ENCODE peak calls at places on chromosomes 3 and 15, in ten cellular contexts. O is uterus, J is A549, Z is heart left ventricle, D is transverse colon, V is K562, C is tibial nerve, E is sigmoid colon, G is breast epithelium, X is adrenal gland. P is an unnamed sample.

GRCh38 chr3:30496496-30496966 is 109.9 kb upstream of the TGFBR2 start:
- DNase-seq in O (peak; percentile 37), J (no peak), Z (no peak), D (peak; percentile 24), V (no peak), C (peak; percentile 49), E (peak; percentile 92), G (no peak), X (no peak), P (no peak)

GRCh38 chr3:12198301-12198700 is 39.6 kb upstream of the TIMP4 start:
- DNase-seq in O (no peak), J (no peak), Z (no peak), D (no peak), V (no peak), C (no peak), E (no peak), G (no peak), X (no peak), P (no peak)

GRCh38 chr3:18649666-18650363 is 224.7 kb upstream of the SATB1 start:
- DNase-seq in O (no peak), J (no peak), Z (no peak), D (no peak), V (no peak), C (no peak), E (no peak), G (no peak), X (no peak), P (no peak)

GRCh38 chr3:197478746-197479668 is 76.8 kb downstream of the BDH1 start:
- DNase-seq in O (no peak), J (no peak), Z (no peak), D (no peak), V (no peak), C (no peak), E (no peak), G (peak; percentile 50), X (no peak), P (no peak)

GRCh38 chr3:80355144-80355543 is 587.3 kb upstream of the ROBO1 start:
- DNase-seq in O (no peak), J (no peak), Z (no peak), D (no peak), V (no peak), C (no peak), E (no peak), G (no peak), X (no peak), P (no peak)

GRCh38 chr15:93274276-93274675 is 185.3 kb upstream of the RGMA start:
- DNase-seq in O (no peak), J (no peak), Z (no peak), D (no peak), V (no peak), C (no peak), E (no peak), G (no peak), X (no peak), P (no peak)

GRCh38 chr3:4270726-4271125 is 32.4 kb upstream of the SETMAR start:
- DNase-seq in O (no peak), J (no peak), Z (no peak), D (no peak), V (no peak), C (no peak), E (no peak), G (no peak), X (no peak), P (no peak)

GRCh38 chr15:85582719-85583089 is 202.3 kb downstream of the AKAP13 start:
- DNase-seq in O (peak; percentile 55), J (no peak), Z (peak; percentile 75), D (peak; percentile 75), V (peak; percentile 53), C (no peak), E (peak; percentile 77), G (peak; percentile 35), X (peak; percentile 53), P (no peak)

GRCh38 chr3:81718311-81718710 is 43.1 kb downstream of the GBE1 start:
- DNase-seq in O (no peak), J (no peak), Z (no peak), D (no peak), V (no peak), C (no peak), E (no peak), G (no peak), X (no peak), P (no peak)

GRCh38 chr15:75067123-75067854 is 43.9 kb downstream of the PPCDC start:
- DNase-seq in O (no peak), J (no peak), Z (no peak), D (no peak), V (peak; percentile 80), C (no peak), E (no peak), G (no peak), X (peak; percentile 14), P (no peak)

DNA sequence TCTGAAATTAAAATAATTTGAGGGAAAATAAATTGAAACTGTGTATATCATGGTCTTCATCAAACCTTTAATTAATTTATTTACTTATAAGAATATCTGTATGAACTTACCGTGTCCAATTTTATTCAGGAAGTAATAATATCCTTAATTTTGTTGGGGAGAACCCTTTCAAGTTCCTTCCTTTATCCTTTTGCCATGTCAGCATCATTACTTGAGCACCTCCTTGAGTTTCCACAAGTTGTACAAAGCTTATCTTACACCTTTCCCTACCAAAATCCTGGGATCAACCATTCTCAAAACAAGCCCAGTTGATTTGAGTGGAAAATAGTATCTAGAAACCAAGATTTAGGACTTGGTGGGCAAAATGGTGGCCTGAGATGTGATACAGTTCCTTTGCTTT is 37.3 kb downstream of the PLSCR2 start:
- DNase-seq in O (no peak), J (no peak), Z (no peak), D (no peak), V (no peak), C (no peak), E (no peak), G (no peak), X (no peak), P (no peak)
- TF ChIP-seq CTCF in O (no peak), J (no peak), Z (no peak), D (no peak), V (no peak), C (no peak), E (no peak), G (no peak), X (no peak), P (no peak)

GRCh38 chr3:73529280-73530029 is 95.3 kb downstream of the PDZRN3 start:
- DNase-seq in O (no peak), J (no peak), Z (no peak), D (no peak), V (no peak), C (no peak), E (no peak), G (no peak), X (no peak), P (no peak)

GRCh38 chr3:73523661-73524060 is 101.1 kb downstream of the PDZRN3 start:
- DNase-seq in O (no peak), J (no peak), Z (no peak), D (no peak), V (no peak), C (no peak), E (no peak), G (no peak), X (no peak), P (no peak)

GRCh38 chr3:73521936-73522335 is 102.8 kb downstream of the PDZRN3 start:
- DNase-seq in O (no peak), J (no peak), Z (no peak), D (peak; percentile 71), V (no peak), C (no peak), E (no peak), G (no peak), X (no peak), P (no peak)

GRCh38 chr3:73530030-73530411 is 94.7 kb downstream of the PDZRN3 start:
- DNase-seq in O (no peak), J (no peak), Z (no peak), D (no peak), V (no peak), C (no peak), E (no peak), G (no peak), X (no peak), P (no peak)

GRCh38 chr3:73525591-73525990 is 99.2 kb downstream of the PDZRN3 start:
- DNase-seq in O (no peak), J (no peak), Z (no peak), D (no peak), V (no peak), C (no peak), E (no peak), G (no peak), X (no peak), P (no peak)
- TF ChIP-seq POLR2A in O (no peak), J (no peak), Z (no peak), D (no peak), V (no peak), C (no peak), E (no peak), G (no peak), X (no peak), P (no peak)

GRCh38 chr15:42491540-42492225 is 742 bp upstream of the ZNF106 start:
- DNase-seq in O (no peak), J (peak; percentile 25), Z (no peak), D (no peak), V (no peak), C (no peak), E (no peak), G (no peak), X (no peak), P (no peak)

GRCh38 chr15:42498212-42499038 is 3.0 kb downstream of the SNAP23 start:
- DNase-seq in O (no peak), J (no peak), Z (no peak), D (no peak), V (peak; percentile 32), C (no peak), E (no peak), G (no peak), X (no peak), P (no peak)

GRCh38 chr15:42493694-42494093 is 1.7 kb upstream of the SNAP23 start:
- DNase-seq in O (no peak), J (no peak), Z (no peak), D (no peak), V (no peak), C (no peak), E (no peak), G (no peak), X (no peak), P (no peak)

GRCh38 chr15:42494998-42495360 is 455 bp upstream of the SNAP23 start:
- DNase-seq in O (no peak), J (peak; percentile 25), Z (peak; percentile 81), D (peak; percentile 57), V (peak; percentile 46), C (no peak), E (peak; percentile 74), G (no peak), X (peak; percentile 75), P (peak; percentile 73)

GRCh38 chr15:42495361-42496212 is at the start of gene SNAP23:
- DNase-seq in O (peak; percentile 93), J (peak; percentile 92), Z (peak; percentile 93), D (peak; percentile 96), V (peak; percentile 97), C (peak; percentile 86), E (peak; percentile 98), G (peak; percentile 93), X (peak; percentile 93), P (peak; percentile 96)
- H3K4me1 ChIP-seq in O (peaks cover 13% of the 10 kb centered on the region), J (peaks cover 11% of the 10 kb centered on the region), Z (peaks cover 44% of the 10 kb centered on the region), D (peaks cover 8% of the 10 kb centered on the region), V (peaks cover 20% of the 10 kb centered on the region), C (peaks cover 34% of the 10 kb centered on the region), E (peaks cover 34% of the 10 kb centered on the region), G (no peaks in the 10 kb centered on the region), X (peaks cover 33% of the 10 kb centered on the region), P (peaks cover 2% of the 10 kb centered on the region)

DNA sequence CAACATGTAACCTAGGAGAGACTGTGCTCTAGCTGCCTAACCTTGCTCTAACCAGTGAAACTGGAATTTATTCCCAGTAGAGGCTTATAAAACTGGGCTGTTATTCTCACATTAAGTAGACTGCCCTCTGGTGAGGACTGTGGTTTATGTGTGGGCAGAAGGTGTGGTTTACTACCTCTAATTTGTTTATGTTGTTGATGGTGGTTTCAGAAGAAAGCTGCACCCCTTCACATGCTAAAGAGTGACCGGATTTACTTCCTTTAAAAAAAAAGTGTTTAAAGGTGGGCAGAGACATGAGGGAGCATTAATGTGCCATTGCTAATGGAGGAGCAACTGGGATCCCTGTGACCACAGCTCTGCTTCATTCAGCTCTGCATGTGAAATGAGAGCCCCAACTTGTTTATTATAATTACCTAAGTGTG is 273.2 kb downstream of the MECOM start:
- DNase-seq in O (no peak), J (no peak), Z (no peak), D (peak; percentile 39), V (no peak), C (no peak), E (no peak), G (no peak), X (no peak), P (no peak)
- TF ChIP-seq CTCF in O (no peak), J (no peak), Z (no peak), D (peak; percentile 21), V (no peak), C (no peak), E (no peak), G (no peak), X (no peak), P (no peak)